ENCODE peak calls at places on chromosomes 6 and 20, in seven cellular contexts. S is PC-3; D is naive thymus-derived CD4-positive, alpha-beta T cell; U is cardiac muscle cell; Y is CD4-positive, alpha-beta T cell; B is Caco-2; K is upper lobe of left lung. I is an unnamed sample. For H3K9me3, the result is how much of the 10 kb centered on the place peaks cover.

GRCh38 chr6:39707962-39708683 is 17.1 kb downstream of the KIF6 start:
- DNase-seq in U (no peak), B (no peak), K (no peak), S (no peak), Y (no peak), D (no peak), I (no peak)

GRCh38 chr6:4588581-4588980 is 187.6 kb upstream of the CDYL start:
- DNase-seq in K (no peak), D (no peak), B (no peak), U (no peak), Y (no peak), S (no peak), I (no peak)

GRCh38 chr6:44527191-44527960 is 139.9 kb downstream of the CDC5L start:
- DNase-seq in Y (no peak), B (no peak), D (no peak), K (no peak), U (no peak), S (no peak), I (no peak)

GRCh38 chr20:22536956-22537756 is 47.2 kb downstream of the FOXA2 start:
- DNase-seq in K (no peak), B (peak), D (no peak), U (no peak), Y (no peak), S (no peak), I (no peak)

GRCh38 chr6:25981529-25982263 is 19.1 kb downstream of the TRIM38 start:
- DNase-seq in K (no peak), S (no peak), Y (no peak), D (no peak), B (no peak), U (no peak), I (no peak)

GRCh38 chr6:131400054-131400781 is 172.8 kb upstream of the ARG1 start:
- DNase-seq in Y (no peak), S (peak), K (no peak), B (no peak), U (peak), D (no peak), I (no peak)

GRCh38 chr6:45608252-45608911 is 230.6 kb upstream of the SUPT3H start:
- DNase-seq in B (no peak), S (peak), Y (no peak), U (peak), K (no peak), D (no peak), I (no peak)

GRCh38 chr6:54970337-54970736 is 123.8 kb downstream of the FAM83B start:
- DNase-seq in Y (no peak), K (no peak), B (no peak), U (no peak), D (no peak), S (peak), I (no peak)

GRCh38 chr6:46367365-46367764 is 123.9 kb downstream of the RCAN2 start:
- DNase-seq in D (no peak), S (no peak), U (no peak), K (no peak), B (no peak), Y (no peak), I (no peak)

GRCh38 chr6:44738652-44739141 is 351.2 kb downstream of the CDC5L start:
- DNase-seq in Y (no peak), S (no peak), D (no peak), B (no peak), U (peak), K (no peak), I (no peak)

GRCh38 chr6:40968620-40969145 is 70.3 kb downstream of the UNC5CL start:
- DNase-seq in Y (no peak), U (no peak), K (no peak), B (no peak), S (no peak), D (no peak), I (no peak)

GRCh38 chr20:46897471-46897870 is 2.8 kb downstream of the EYA2 start:
- DNase-seq in S (no peak), Y (no peak), D (no peak), B (no peak), U (no peak), K (no peak), I (no peak)

GRCh38 chr20:22949710-22950109 is 85.4 kb upstream of the SSTR4 start:
- DNase-seq in S (peak), U (peak), K (no peak), B (no peak), Y (no peak), D (no peak), I (no peak)

GRCh38 chr20:4633780-4634179 is 87.9 kb upstream of the PRND start:
- DNase-seq in D (no peak), S (peak), Y (no peak), K (no peak), U (peak), B (no peak), I (no peak)

GRCh38 chr6:137387365-137387764 is 106.8 kb downstream of the OLIG3 start:
- DNase-seq in B (no peak), S (peak), Y (no peak), D (no peak), U (no peak), K (no peak), I (no peak)

GRCh38 chr6:17311595-17312311 is 30.6 kb downstream of the RBM24 start:
- DNase-seq in K (no peak), D (no peak), B (peak), S (no peak), Y (no peak), U (peak), I (no peak)

GRCh38 chr6:116287668-116288282 is 8.0 kb upstream of the TSPYL1 start:
- DNase-seq in B (peak), D (no peak), K (no peak), S (peak), U (peak), Y (no peak), I (no peak)

GRCh38 chr6:79719248-79719975 is 88.3 kb downstream of the SH3BGRL2 start:
- DNase-seq in S (peak), U (peak), K (no peak), Y (no peak), B (no peak), D (no peak), I (no peak)

GRCh38 chr6:111237757-111238260 is 150.5 kb downstream of the SLC16A10 start:
- DNase-seq in K (no peak), S (no peak), B (no peak), D (no peak), Y (no peak), U (no peak), I (no peak)

GRCh38 chr6:97958143-97958542 is 675.1 kb upstream of the MMS22L start:
- DNase-seq in K (no peak), U (no peak), B (peak), S (peak), D (no peak), Y (no peak), I (peak)

GRCh38 chr6:154882107-154882506 is 113.0 kb upstream of the TIAM2 start:
- DNase-seq in S (peak), Y (no peak), D (no peak), B (no peak), U (no peak), K (no peak), I (no peak)

GRCh38 chr6:12886961-12887775 is 170.6 kb downstream of the PHACTR1 start:
- DNase-seq in K (no peak), U (peak), Y (no peak), B (no peak), D (no peak), S (peak), I (no peak)

GRCh38 chr6:75620387-75621304 is 19.0 kb downstream of the SENP6 start:
- DNase-seq in U (peak), K (no peak), S (no peak), B (no peak), D (no peak), Y (no peak), I (no peak)

GRCh38 chr20:11271319-11271718 is 597.5 kb upstream of the JAG1 start:
- DNase-seq in B (peak), D (no peak), S (no peak), Y (no peak), U (no peak), K (no peak), I (no peak)

GRCh38 chr6:134949927-134950326 is at the start of gene ALDH8A1:
- DNase-seq in K (no peak), B (no peak), D (no peak), U (no peak), Y (no peak), S (no peak), I (no peak)

GRCh38 chr6:126027601-126028000 is 41.3 kb downstream of the TRMT11 start:
- DNase-seq in B (no peak), U (peak), Y (no peak), S (peak), K (no peak), D (no peak), I (no peak)

GRCh38 chr6:20692023-20692422 is 157.8 kb downstream of the CDKAL1 start:
- DNase-seq in K (no peak), Y (no peak), S (no peak), D (no peak), B (no peak), U (no peak), I (no peak)

GRCh38 chr6:149026530-149026942 is 279.7 kb downstream of the UST start:
- DNase-seq in S (peak), Y (no peak), U (peak), B (peak), D (no peak), K (no peak), I (no peak)

GRCh38 chr20:40966516-40967185 is 62.0 kb upstream of the TOP1 start:
- DNase-seq in B (no peak), Y (no peak), S (no peak), U (no peak), D (peak), K (no peak), I (no peak)

GRCh38 chr20:57500941-57501340 is 24.0 kb downstream of the CTCFL start:
- DNase-seq in S (no peak), U (no peak), Y (no peak), B (no peak), D (no peak), K (no peak), I (no peak)

GRCh38 chr6:44262467-44263356 is 2.6 kb downstream of the NFKBIE start:
- DNase-seq in B (no peak), Y (no peak), K (no peak), U (no peak), D (no peak), S (no peak), I (no peak)

GRCh38 chr6:45350186-45350585 is 22.1 kb downstream of the RUNX2 start:
- DNase-seq in K (no peak), Y (no peak), D (no peak), U (no peak), S (no peak), B (no peak), I (no peak)

GRCh38 chr6:6738922-6739717 is 150.6 kb downstream of the LY86 start:
- DNase-seq in Y (no peak), K (no peak), S (no peak), D (no peak), U (no peak), B (no peak), I (no peak)

GRCh38 chr6:30283761-30284160 is 43.0 kb upstream of the TRIM39 start:
- DNase-seq in Y (no peak), K (no peak), S (no peak), B (peak), U (no peak), D (no peak), I (no peak)
- H3K9me3 ChIP-seq in Y (half or more), K (under half), S (under half), B (under half), U (under half), D (under half), I (under half)

GRCh38 chr6:22910370-22910769 is 341.0 kb downstream of the HDGFL1 start:
- DNase-seq in U (no peak), S (no peak), K (no peak), D (no peak), Y (no peak), B (no peak), I (no peak)

GRCh38 chr6:22907085-22907484 is 337.7 kb downstream of the HDGFL1 start:
- DNase-seq in K (no peak), S (no peak), Y (no peak), U (no peak), D (no peak), B (no peak), I (no peak)

GRCh38 chr6:22904413-22904812 is 335.0 kb downstream of the HDGFL1 start:
- DNase-seq in B (no peak), K (no peak), D (no peak), Y (no peak), U (no peak), S (no peak), I (no peak)

GRCh38 chr6:22906091-22906549 is 336.8 kb downstream of the HDGFL1 start:
- DNase-seq in D (no peak), U (peak), Y (no peak), B (peak), S (peak), K (no peak), I (no peak)
- H3K9me3 ChIP-seq in D (under half), U (under half), Y (under half), B (under half), S (under half), K (under half), I (under half)

GRCh38 chr20:19143890-19144289 is 68.6 kb upstream of the SLC24A3 start:
- DNase-seq in S (no peak), K (no peak), B (no peak), Y (no peak), D (no peak), U (no peak), I (no peak)

GRCh38 chr20:19137641-19138040 is 74.8 kb upstream of the SLC24A3 start:
- DNase-seq in Y (no peak), B (no peak), K (no peak), D (no peak), S (peak), U (no peak), I (no peak)

DNA sequence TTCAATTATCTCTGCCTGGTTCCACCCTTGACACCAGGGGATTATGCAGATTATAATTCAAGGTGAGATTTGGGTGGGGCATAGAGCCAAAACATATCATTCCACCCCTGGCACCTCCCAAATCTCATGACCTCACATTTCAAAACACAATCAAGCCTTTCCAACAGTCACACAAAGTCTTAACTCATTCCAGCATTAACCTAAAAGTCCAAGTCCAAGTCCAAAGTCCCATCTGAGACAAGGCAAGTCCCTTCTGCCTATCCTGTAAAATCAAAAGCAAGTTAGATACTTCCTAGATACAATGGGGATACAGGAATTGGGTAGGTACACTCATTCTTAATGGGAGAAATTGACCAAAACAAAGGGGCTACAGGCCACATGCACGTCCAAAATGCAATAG is 73.7 kb upstream of the SLC24A3 start:
- DNase-seq in D (no peak), S (no peak), B (no peak), Y (no peak), K (no peak), U (no peak), I (no peak)
- H3K9me3 ChIP-seq in D (under half), S (under half), B (under half), Y (under half), K (under half), U (under half), I (under half)

GRCh38 chr20:59775221-59776055 is 158.0 kb downstream of the SYCP2 start:
- DNase-seq in B (no peak), K (no peak), S (no peak), U (no peak), Y (no peak), D (peak), I (no peak)
- H3K9me3 ChIP-seq in B (under half), K (under half), S (under half), U (under half), Y (under half), D (under half), I (under half)

I was measured in upper lobe of right lung.